ENCODE peak calls at places on chromosomes 3 and 15, in eight cellular contexts. V is Panc1; X is upper lobe of right lung; J is transverse colon; C is GM23338; G is tibial nerve; R is CD8-positive, alpha-beta memory T cell; Z is heart right ventricle. Y is an unnamed sample.

GRCh38 chr3:138450704-138451424 is 16.4 kb downstream of the ESYT3 start:
- DNase-seq in V (no peak), X (peak; percentile 33), G (no peak), C (no peak), R (no peak), Z (no peak), J (no peak), Y (no peak)

GRCh38 chr3:47065681-47066080 is 86.2 kb downstream of the NBEAL2 start:
- DNase-seq in C (no peak), X (no peak), Z (no peak), V (no peak), R (no peak), J (no peak), G (no peak), Y (no peak)

GRCh38 chr3:139538733-139539132 is 809 bp downstream of the RBP1 start:
- DNase-seq in G (no peak), X (no peak), R (no peak), Z (peak; percentile 33), V (no peak), J (peak; percentile 26), C (peak; percentile 54), Y (no peak)

GRCh38 chr3:50491023-50491422 is 12.4 kb downstream of the CACNA2D2 start:
- DNase-seq in X (no peak), C (no peak), Z (no peak), G (no peak), J (no peak), R (no peak), V (no peak), Y (no peak)

GRCh38 chr3:85710490-85710889 is 751.7 kb downstream of the CADM2 start:
- DNase-seq in X (no peak), V (no peak), Z (no peak), G (no peak), R (no peak), C (no peak), J (no peak), Y (no peak)

GRCh38 chr3:46864051-46864881 is 1.0 kb upstream of the MYL3 start:
- DNase-seq in J (no peak), X (peak; percentile 54), G (no peak), C (no peak), V (no peak), R (peak; percentile 33), Z (peak; percentile 25), Y (no peak)

GRCh38 chr3:127819086-127819485 is 3.2 kb downstream of the MGLL start:
- DNase-seq in V (no peak), G (no peak), Z (no peak), X (no peak), R (no peak), J (no peak), C (no peak), Y (no peak)

GRCh38 chr3:42728056-42728455 is 25.5 kb upstream of the HHATL start:
- DNase-seq in R (no peak), C (no peak), X (peak; percentile 57), Z (peak; percentile 63), G (no peak), J (no peak), V (no peak), Y (no peak)

GRCh38 chr15:41878355-41878699 is 15.5 kb downstream of the SPTBN5 start:
- DNase-seq in Z (peak; percentile 67), J (no peak), X (no peak), R (no peak), V (no peak), G (no peak), C (no peak), Y (peak; percentile 86)

GRCh38 chr3:168517514-168518071 is 421.9 kb upstream of the GOLIM4 start:
- DNase-seq in V (no peak), J (no peak), Z (no peak), R (no peak), C (no peak), G (no peak), X (no peak), Y (no peak)

GRCh38 chr15:87609474-87609873 is 647.1 kb downstream of the NTRK3 start:
- DNase-seq in J (no peak), C (no peak), X (no peak), V (no peak), Z (no peak), R (no peak), G (no peak), Y (no peak)

GRCh38 chr15:51288143-51289065 is 50.0 kb downstream of the CYP19A1 start:
- DNase-seq in X (no peak), R (no peak), C (no peak), J (peak; percentile 19), G (no peak), Z (no peak), V (no peak), Y (no peak)

GRCh38 chr3:21638488-21638887 is 112.5 kb downstream of the ZNF385D start:
- DNase-seq in R (no peak), G (no peak), X (no peak), V (no peak), J (no peak), C (no peak), Z (no peak), Y (no peak)

GRCh38 chr15:100740105-100740504 is 137.7 kb downstream of the ASB7 start:
- DNase-seq in Z (no peak), J (no peak), C (no peak), R (no peak), V (no peak), X (no peak), G (no peak), Y (no peak)

GRCh38 chr15:41979493-41980266 is 7.3 kb upstream of the EHD4 start:
- DNase-seq in R (no peak), Z (no peak), X (no peak), G (no peak), V (no peak), J (peak; percentile 33), C (no peak), Y (no peak)

GRCh38 chr3:194986208-194987043 is 284.5 kb downstream of the XXYLT1 start:
- DNase-seq in R (no peak), X (no peak), G (no peak), J (no peak), V (no peak), Z (no peak), C (no peak), Y (peak; percentile 53)

GRCh38 chr3:48411606-48412374 is 18.1 kb downstream of the PLXNB1 start:
- DNase-seq in V (no peak), J (no peak), G (no peak), Z (no peak), X (peak; percentile 44), C (no peak), R (peak; percentile 38), Y (no peak)

GRCh38 chr15:66109826-66110225 is 143.7 kb downstream of the MEGF11 start:
- DNase-seq in Z (no peak), J (no peak), R (no peak), G (no peak), X (peak; percentile 48), C (no peak), V (no peak), Y (no peak)

GRCh38 chr3:116051040-116051439 is 394.2 kb downstream of the LSAMP start:
- DNase-seq in X (no peak), J (no peak), G (no peak), V (no peak), R (no peak), Z (no peak), C (no peak), Y (no peak)

GRCh38 chr3:63625161-63625560 is 27.3 kb upstream of the SNTN start:
- DNase-seq in C (no peak), R (no peak), X (no peak), G (no peak), J (no peak), Z (no peak), V (no peak), Y (no peak)

GRCh38 chr3:124923833-124924232 is 10.7 kb downstream of the MUC13 start:
- DNase-seq in X (no peak), Z (no peak), J (no peak), V (no peak), C (peak; percentile 39), G (no peak), R (no peak), Y (no peak)

GRCh38 chr3:181581651-181582050 is 130.1 kb upstream of the SOX2 start:
- DNase-seq in C (peak; percentile 12), V (no peak), J (no peak), R (no peak), Z (no peak), G (no peak), X (no peak), Y (no peak)

GRCh38 chr15:52419494-52419893 is 109.2 kb downstream of the MYO5A start:
- DNase-seq in Z (no peak), C (no peak), G (no peak), X (no peak), J (no peak), V (no peak), R (no peak), Y (no peak)
- H3K4me1 ChIP-seq in Z (no peaks in the 10 kb centered on the region), C (no peaks in the 10 kb centered on the region), G (no peaks in the 10 kb centered on the region), X (no peaks in the 10 kb centered on the region), J (no peaks in the 10 kb centered on the region), V (no peaks in the 10 kb centered on the region), R (no peaks in the 10 kb centered on the region), Y (no peaks in the 10 kb centered on the region)

DNA sequence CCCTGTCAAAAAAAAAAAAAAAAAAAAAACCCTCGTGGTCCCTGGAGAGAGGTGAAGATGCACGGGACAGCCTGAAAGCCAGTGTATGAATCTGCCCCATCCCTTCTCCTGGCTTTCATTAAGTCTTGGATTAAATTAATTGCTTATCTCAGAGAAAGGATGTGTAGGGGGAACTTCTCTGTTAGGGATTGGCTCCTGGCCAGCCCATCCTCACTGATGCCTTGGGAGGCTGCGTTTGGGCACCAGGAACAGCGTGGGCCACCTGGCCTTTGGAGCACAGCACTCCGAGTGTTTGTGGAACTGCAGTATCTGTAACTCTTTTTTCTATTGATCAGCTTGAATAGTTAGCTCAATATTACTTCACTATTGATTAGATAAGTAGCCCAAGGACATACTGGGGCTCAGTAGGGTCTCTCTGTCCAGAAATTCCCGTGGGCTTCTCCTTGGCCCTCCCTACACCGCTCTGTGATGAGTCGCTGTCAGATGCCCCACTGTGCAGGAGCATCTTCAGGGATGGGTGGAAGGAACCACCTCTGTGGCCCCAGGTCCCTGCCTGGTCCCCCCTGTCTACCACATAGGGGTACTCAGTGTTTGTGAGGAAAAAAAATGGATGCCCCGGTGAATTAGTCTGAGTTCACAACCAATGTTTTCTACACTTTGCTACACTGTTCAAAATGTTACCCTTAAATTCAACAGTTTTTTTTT is 2.0 kb downstream of the PXYLP1 start:
- DNase-seq in X (no peak), C (no peak), R (no peak), V (no peak), J (no peak), G (no peak), Z (no peak), Y (no peak)
- H3K4me1 ChIP-seq in X (peaks cover 24% of the 10 kb centered on the region), C (peaks cover 21% of the 10 kb centered on the region), R (peaks cover 53% of the 10 kb centered on the region), V (peaks cover 6% of the 10 kb centered on the region), J (peaks cover 21% of the 10 kb centered on the region), G (peaks cover 18% of the 10 kb centered on the region), Z (peaks cover 45% of the 10 kb centered on the region), Y (peaks cover 17% of the 10 kb centered on the region)

GRCh38 chr3:40494698-40495097 is 11.1 kb upstream of the ZNF620 start:
- DNase-seq in X (no peak), C (no peak), R (no peak), Z (no peak), G (no peak), V (no peak), J (no peak), Y (no peak)
- H3K4me1 ChIP-seq in X (no peaks in the 10 kb centered on the region), C (no peaks in the 10 kb centered on the region), R (no peaks in the 10 kb centered on the region), Z (no peaks in the 10 kb centered on the region), G (no peaks in the 10 kb centered on the region), V (no peaks in the 10 kb centered on the region), J (no peaks in the 10 kb centered on the region), Y (no peaks in the 10 kb centered on the region)

DNA sequence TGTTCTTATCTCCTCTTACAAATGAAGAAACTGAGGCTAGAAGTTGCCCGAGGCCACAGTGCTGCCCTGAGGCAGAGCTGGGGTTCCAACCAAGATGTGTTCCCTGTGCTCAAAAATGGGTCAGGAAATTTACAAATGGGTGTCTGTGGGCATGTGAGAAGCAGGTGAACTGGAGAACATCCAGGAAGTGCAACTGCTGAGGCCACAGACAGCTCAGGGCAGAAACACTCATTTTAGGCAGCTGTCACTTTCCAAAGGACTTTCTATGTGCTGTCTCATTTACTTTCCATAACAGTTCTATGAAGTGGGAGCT is 47.2 kb upstream of the ATP2B2 start:
- DNase-seq in G (no peak), R (no peak), V (no peak), J (no peak), C (no peak), X (peak; percentile 18), Z (no peak), Y (no peak)
- H3K4me1 ChIP-seq in G (peaks cover 30% of the 10 kb centered on the region), R (peaks cover 16% of the 10 kb centered on the region), V (peaks cover 8% of the 10 kb centered on the region), J (no peaks in the 10 kb centered on the region), C (peaks cover 3% of the 10 kb centered on the region), X (no peaks in the 10 kb centered on the region), Z (peaks cover 3% of the 10 kb centered on the region), Y (peaks cover 2% of the 10 kb centered on the region)

Y was measured in upper lobe of left lung.